ENCODE peak calls at places on chromosomes 3 and 15, in five cellular contexts. I is ovary, S is mesothelial cell of epicardium, A is pancreas, L is stromal cell of bone marrow. H is an unnamed sample.

GRCh38 chr3:25297667-25298585 is 130.1 kb upstream of the RARB start:
- DNase-seq in S (no peak), L (peak), I (no peak), A (no peak), H (no peak)

GRCh38 chr3:115341208-115341607 is 194.1 kb upstream of the ZBTB20 start:
- DNase-seq in S (no peak), I (no peak), A (no peak), L (peak), H (no peak)

GRCh38 chr15:74414603-74415338 is 19.0 kb downstream of the SEMA7A start:
- DNase-seq in S (no peak), I (no peak), L (no peak), A (no peak), H (no peak)

GRCh38 chr3:173089283-173089682 is 51.8 kb downstream of the SPATA16 start:
- DNase-seq in A (no peak), L (no peak), S (no peak), I (no peak), H (no peak)

GRCh38 chr15:53644681-53645080 is 114.8 kb downstream of the WDR72 start:
- DNase-seq in L (no peak), A (no peak), S (no peak), I (no peak), H (no peak)

GRCh38 chr3:140493271-140493670 is 184.6 kb upstream of the TRIM42 start:
- DNase-seq in A (no peak), S (no peak), L (no peak), I (no peak), H (no peak)

GRCh38 chr3:12125772-12126171 is 32.9 kb downstream of the TIMP4 start:
- DNase-seq in S (no peak), L (no peak), A (no peak), I (no peak), H (no peak)

GRCh38 chr3:87052499-87053260 is 61.7 kb upstream of the VGLL3 start:
- DNase-seq in S (no peak), A (no peak), L (no peak), I (peak), H (no peak)

GRCh38 chr15:39251413-39252197 is 329.3 kb upstream of the THBS1 start:
- DNase-seq in S (no peak), I (no peak), L (no peak), A (no peak), H (no peak)

GRCh38 chr3:10255835-10256234 is 7.6 kb downstream of the TATDN2 start:
- DNase-seq in L (no peak), A (no peak), I (no peak), S (no peak), H (no peak)

GRCh38 chr3:124281453-124282316 is 289.8 kb upstream of the ROPN1 start:
- DNase-seq in A (no peak), I (no peak), L (peak), S (no peak), H (no peak)

GRCh38 chr15:69088300-69088965 is 72.0 kb upstream of the GLCE start:
- DNase-seq in L (no peak), A (no peak), I (no peak), S (no peak), H (no peak)

GRCh38 chr15:70321106-70321809 is 223.5 kb upstream of the TLE3 start:
- DNase-seq in A (no peak), I (no peak), L (no peak), S (no peak), H (no peak)

GRCh38 chr3:12479919-12480425 is 4.3 kb upstream of the TSEN2 start:
- DNase-seq in L (no peak), A (peak), S (no peak), I (no peak), H (peak)

GRCh38 chr15:69498282-69498681 is 45.7 kb downstream of the RPLP1 start:
- DNase-seq in I (no peak), A (no peak), L (no peak), S (no peak), H (no peak)

GRCh38 chr3:189710620-189711388 is 79.6 kb downstream of the TP63 start:
- DNase-seq in I (no peak), S (no peak), A (peak), L (peak), H (peak)

GRCh38 chr3:177211503-177212277 is 14.4 kb upstream of the TBL1XR1 start:
- DNase-seq in L (no peak), A (peak), I (no peak), S (no peak), H (peak)

GRCh38 chr3:155970406-155970805 is 100.0 kb downstream of the GMPS start:
- DNase-seq in I (no peak), A (no peak), L (no peak), S (no peak), H (no peak)

GRCh38 chr3:171829841-171830559 is 13.1 kb upstream of the TMEM212 start:
- DNase-seq in S (no peak), L (no peak), I (peak), A (peak), H (peak)

GRCh38 chr3:100254168-100254777 is 6.5 kb upstream of the TBC1D23 start:
- DNase-seq in I (peak), S (peak), L (peak), A (peak), H (peak)